ENCODE peak calls at places on chromosomes 1 and 21, in four cellular contexts. M is breast epithelium, H is keratinocyte, W is A549. K is an unnamed sample.

GRCh38 chr1:153220606-153221303 is 3.4 kb downstream of the PRR9 start:
- DNase-seq in W (no peak), H (no peak), M (no peak), K (no peak)

GRCh38 chr1:165369255-165369848 is 12.8 kb upstream of the LMX1A start:
- DNase-seq in M (no peak), W (peak; percentile 46), H (no peak), K (peak; percentile 14)

GRCh38 chr1:114152211-114153050 is 1.2 kb downstream of the SYT6 start:
- DNase-seq in W (peak; percentile 1), H (no peak), M (no peak), K (no peak)

GRCh38 chr21:28644762-28645161 is 347.9 kb downstream of the LTN1 start:
- DNase-seq in M (no peak), H (peak; percentile 35), W (no peak), K (no peak)

GRCh38 chr1:7493711-7494110 is 277.4 kb upstream of the VAMP3 start:
- DNase-seq in W (no peak), M (no peak), H (no peak), K (no peak)

GRCh38 chr1:223649222-223649621 is 16.3 kb downstream of the CAPN8 start:
- DNase-seq in W (no peak), M (no peak), H (no peak), K (no peak)

GRCh38 chr1:208088319-208088718 is 155.9 kb downstream of the PLXNA2 start:
- DNase-seq in H (no peak), M (no peak), W (no peak), K (no peak)

GRCh38 chr21:29072873-29073221 is 601 bp downstream of the CCT8 start:
- DNase-seq in M (no peak), H (no peak), W (peak; percentile 7), K (no peak)

GRCh38 chr1:155392898-155393411 is 72.3 kb downstream of the RUSC1 start:
- DNase-seq in H (no peak), W (no peak), M (no peak), K (no peak)

GRCh38 chr1:112312315-112312714 is 83.7 kb upstream of the CTTNBP2NL start:
- DNase-seq in M (no peak), H (no peak), W (no peak), K (no peak)

GRCh38 chr1:86137458-86137857 is 19.1 kb downstream of the COL24A1 start:
- DNase-seq in W (peak; percentile 3), H (no peak), M (no peak), K (no peak)

GRCh38 chr1:10657080-10657847 is 139.2 kb downstream of the CASZ1 start:
- DNase-seq in M (no peak), W (no peak), H (no peak), K (no peak)

GRCh38 chr1:1437904-1438376 is 2.5 kb downstream of the VWA1 start:
- DNase-seq in W (peak; percentile 62), H (no peak), M (no peak), K (no peak)

GRCh38 chr1:188782220-188782841 is 1695.3 kb downstream of the BRINP3 start:
- DNase-seq in W (peak; percentile 72), M (no peak), H (no peak), K (no peak)

GRCh38 chr1:36609241-36610027 is 126.7 kb upstream of the CSF3R start:
- DNase-seq in M (no peak), H (peak; percentile 30), W (peak; percentile 63), K (peak; percentile 5)

GRCh38 chr1:191025896-191026642 is 548.4 kb upstream of the BRINP3 start:
- DNase-seq in W (no peak), H (no peak), M (no peak), K (no peak)

GRCh38 chr1:195664628-195665027 is 943.6 kb downstream of the KCNT2 start:
- DNase-seq in H (no peak), M (no peak), W (peak; percentile 7), K (no peak)

GRCh38 chr21:45766055-45766454 is 122.5 kb downstream of the PCBP3 start:
- DNase-seq in H (no peak), W (no peak), M (no peak), K (no peak)

GRCh38 chr1:200258447-200259375 is 151.1 kb downstream of the ZNF281 start:
- DNase-seq in M (no peak), W (peak; percentile 66), H (no peak), K (no peak)

GRCh38 chr1:84260852-84261518 is 40.5 kb upstream of the SAMD13 start:
- DNase-seq in M (no peak), W (peak; percentile 69), H (no peak), K (no peak)

GRCh38 chr1:32201011-32201855 is 838 bp downstream of the CCDC28B start:
- DNase-seq in M (no peak), W (no peak), H (no peak), K (peak; percentile 69)

GRCh38 chr1:52907812-52908153 is 13.8 kb downstream of the ECHDC2 start:
- DNase-seq in M (no peak), W (no peak), H (no peak), K (no peak)

GRCh38 chr1:13828454-13829151 is 128.6 kb downstream of the PRDM2 start:
- DNase-seq in M (peak; percentile 67), H (no peak), W (peak; percentile 35), K (no peak)

GRCh38 chr1:174969977-174970376 is 29.8 kb upstream of the CACYBP start:
- DNase-seq in M (no peak), H (no peak), W (no peak), K (no peak)

GRCh38 chr1:7922301-7922700 is 18.3 kb downstream of the TNFRSF9 start:
- DNase-seq in H (no peak), W (no peak), M (no peak), K (no peak)

GRCh38 chr1:226638608-226639007 is 90.0 kb downstream of the STUM start:
- DNase-seq in W (no peak), H (no peak), M (no peak), K (no peak)

GRCh38 chr1:217407426-217407825 is 223.5 kb downstream of the GPATCH2 start:
- DNase-seq in W (no peak), M (no peak), H (no peak), K (no peak)

GRCh38 chr1:58964880-58965279 is 181.0 kb upstream of the JUN start:
- DNase-seq in W (no peak), M (no peak), H (no peak), K (no peak)

GRCh38 chr1:57017717-57018116 is 51.9 kb upstream of the C8B start:
- DNase-seq in M (no peak), W (peak; percentile 2), H (no peak), K (no peak)

GRCh38 chr1:10540277-10541005 is 65.7 kb downstream of the PEX14 start:
- DNase-seq in M (no peak), W (no peak), H (no peak), K (no peak)

GRCh38 chr1:5982868-5983267 is 9.4 kb downstream of the NPHP4 start:
- DNase-seq in H (no peak), W (peak; percentile 30), M (no peak), K (no peak)

GRCh38 chr1:111990878-111991760 is 1.7 kb upstream of the KCND3 start:
- DNase-seq in M (peak; percentile 75), H (no peak), W (peak; percentile 11), K (no peak)

GRCh38 chr1:22470227-22470626 is 18.6 kb downstream of the ZBTB40 start:
- DNase-seq in H (no peak), W (no peak), M (no peak), K (no peak)

GRCh38 chr1:178048883-178049282 is 45.0 kb upstream of the RASAL2 start:
- DNase-seq in W (no peak), M (no peak), H (no peak), K (no peak)

GRCh38 chr1:178052650-178053461 is 41.0 kb upstream of the RASAL2 start:
- DNase-seq in M (no peak), H (no peak), W (peak; percentile 56), K (no peak)

GRCh38 chr1:178050084-178050483 is 43.8 kb upstream of the RASAL2 start:
- DNase-seq in W (no peak), H (no peak), M (no peak), K (no peak)

GRCh38 chr1:178048426-178048825 is 45.5 kb upstream of the RASAL2 start:
- DNase-seq in M (no peak), H (no peak), W (no peak), K (no peak)

DNA sequence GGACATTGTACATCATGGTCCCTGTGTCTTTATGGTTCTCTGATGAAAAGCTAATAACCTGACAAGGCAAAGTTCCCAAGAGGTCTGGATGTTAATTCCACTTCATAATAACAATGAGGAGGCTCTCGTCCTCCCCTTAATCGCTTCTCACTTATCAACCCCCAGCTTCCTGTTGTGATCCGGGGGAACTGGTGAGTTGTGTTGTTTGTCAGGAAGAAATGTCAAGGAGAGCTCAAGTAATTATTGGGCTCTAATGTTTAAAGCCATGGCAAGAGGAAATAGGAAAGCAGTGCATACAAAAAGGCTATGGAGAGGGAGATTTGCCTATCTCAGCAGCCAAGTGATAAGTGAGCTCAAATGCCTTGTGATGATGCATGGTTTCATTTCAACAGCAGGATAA is 42.8 kb upstream of the RASAL2 start:
- DNase-seq in H (no peak), W (no peak), M (no peak), K (no peak)
- H3K27ac ChIP-seq in H (no peak overlapping the region), W (peak overlapping the region; percentile 75), M (no peak overlapping the region), K (no peak overlapping the region)

GRCh38 chr1:145999321-146000024 is 3.1 kb upstream of the TXNIP start:
- DNase-seq in M (no peak), W (no peak), H (no peak), K (no peak)
- H3K4me1 ChIP-seq in M (no peaks in the 10 kb centered on the region), W (peaks cover 7% of the 10 kb centered on the region), H (peaks cover 44% of the 10 kb centered on the region), K (peaks cover 37% of the 10 kb centered on the region)

GRCh38 chr1:229557214-229557850 is 1.2 kb downstream of the ABCB10 start:
- DNase-seq in H (no peak), W (no peak), M (no peak), K (no peak)
- H3K27ac ChIP-seq in H (peak overlapping the region; percentile 22), W (peak overlapping the region; percentile 97), M (peak overlapping the region; percentile 82), K (no peak overlapping the region)

DNA sequence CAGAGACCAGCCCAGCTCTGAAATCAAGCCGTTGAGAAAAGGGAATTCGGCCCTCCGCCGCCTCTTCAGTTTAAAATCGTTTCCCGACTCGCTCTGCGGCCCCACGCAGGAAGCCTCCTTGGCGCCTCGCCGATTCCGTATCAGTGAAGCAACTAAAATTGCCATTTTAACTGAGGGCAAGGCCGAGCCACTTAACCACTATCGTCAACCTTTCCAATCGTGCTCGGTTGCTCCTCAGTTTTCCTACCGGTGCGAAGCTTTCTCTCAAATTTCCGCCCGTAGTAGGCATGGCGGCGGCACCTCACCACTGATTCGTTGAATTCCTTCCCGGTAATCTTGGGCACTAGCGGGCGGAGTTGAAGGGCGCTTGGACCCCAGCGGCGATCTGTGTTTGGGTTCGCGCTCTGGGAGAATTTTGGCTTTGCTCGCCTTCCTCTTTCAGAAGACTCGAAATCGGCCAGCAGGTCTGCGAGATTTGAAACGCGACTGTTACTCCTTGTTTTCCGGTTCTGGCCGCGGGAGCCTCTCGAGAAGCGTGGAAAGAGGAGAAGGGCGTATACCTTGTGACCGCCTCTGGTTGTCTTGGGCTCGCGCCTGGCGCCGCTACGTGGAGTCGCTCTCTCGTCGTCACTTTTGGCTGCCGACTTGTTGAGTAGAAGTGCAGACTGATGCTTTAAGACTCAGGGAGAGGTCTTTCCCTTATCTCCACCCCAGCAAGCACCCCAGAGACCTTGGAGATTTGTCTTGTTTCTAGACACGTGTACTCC is at the start of the genes CENPL and DARS2:
- DNase-seq in W (peak; percentile 98), H (peak; percentile 45), M (peak; percentile 94), K (peak; percentile 90)
- H3K4me1 ChIP-seq in W (peaks cover 16% of the 10 kb centered on the region), H (peaks cover 10% of the 10 kb centered on the region), M (no peaks in the 10 kb centered on the region), K (peaks cover 14% of the 10 kb centered on the region)

GRCh38 chr1:9112961-9113880 is 15.7 kb downstream of the GPR157 start:
- DNase-seq in W (peak; percentile 67), H (no peak), M (no peak), K (no peak)
- H3K27ac ChIP-seq in W (peak overlapping the region; percentile 88), H (peak overlapping the region; percentile 70), M (no peak overlapping the region), K (no peak overlapping the region)